ENCODE peak calls at places on chromosome 20, in four cellular contexts. A, D, W and G are unnamed samples.

GRCh38 chr20:4060054-4060795 is 44.9 kb upstream of the RNF24 start:
- DNase-seq in W (no peak), A (no peak), D (peak), G (no peak)

GRCh38 chr20:34516874-34517542 is 786 bp downstream of the DYNLRB1 start:
- DNase-seq in D (no peak), W (no peak), A (no peak), G (no peak)

GRCh38 chr20:6583134-6583738 is 184.2 kb upstream of the BMP2 start:
- DNase-seq in D (peak), A (peak), W (no peak), G (no peak)

GRCh38 chr20:17995967-17996819 is 27.4 kb downstream of the MGME1 start:
- DNase-seq in A (peak), D (no peak), W (peak), G (no peak)

GRCh38 chr20:25042531-25043498 is 15.1 kb downstream of the ACSS1 start:
- DNase-seq in D (peak), A (no peak), W (no peak), G (no peak)

GRCh38 chr20:62363920-62364851 is 2.9 kb downstream of the LAMA5 start:
- DNase-seq in W (peak), A (no peak), D (peak), G (no peak)

GRCh38 chr20:44429017-44429339 is 46.7 kb upstream of the TTPAL start:
- DNase-seq in W (no peak), D (no peak), A (no peak), G (no peak)

GRCh38 chr20:54197621-54198604 is 10.0 kb upstream of the PFDN4 start:
- DNase-seq in D (no peak), W (no peak), A (peak), G (no peak)

GRCh38 chr20:7617797-7618196 is 322.5 kb downstream of the HAO1 start:
- DNase-seq in A (no peak), D (no peak), W (no peak), G (no peak)

GRCh38 chr20:23230766-23231385 is 119.7 kb upstream of the NXT1 start:
- DNase-seq in A (no peak), W (no peak), D (no peak), G (no peak)

GRCh38 chr20:64180673-64181072 is 16.4 kb downstream of the MYT1 start:
- DNase-seq in W (no peak), A (no peak), D (no peak), G (no peak)

GRCh38 chr20:34293589-34293988 is 9.6 kb downstream of the AHCY start:
- DNase-seq in W (no peak), D (no peak), A (no peak), G (no peak)

GRCh38 chr20:50873518-50873959 is 57.7 kb downstream of the ADNP start:
- DNase-seq in A (no peak), W (no peak), D (no peak), G (no peak)

GRCh38 chr20:63290677-63291472 is 2.1 kb upstream of the COL20A1 start:
- DNase-seq in D (peak), A (peak), W (no peak), G (peak)

GRCh38 chr20:58675146-58675584 is 17.4 kb upstream of the NPEPL1 start:
- DNase-seq in D (no peak), W (no peak), A (no peak), G (no peak)

GRCh38 chr20:25360631-25361286 is 29.9 kb downstream of the ABHD12 start:
- DNase-seq in D (no peak), A (peak), W (no peak), G (no peak)

GRCh38 chr20:32619586-32619985 is 34.5 kb upstream of the NOL4L start:
- DNase-seq in D (no peak), W (no peak), A (no peak), G (no peak)

GRCh38 chr20:36470482-36471062 is 70.7 kb upstream of the MYL9 start:
- DNase-seq in W (no peak), A (no peak), D (no peak), G (no peak)

GRCh38 chr20:5400164-5400762 is 83.5 kb upstream of the PROKR2 start:
- DNase-seq in W (no peak), A (peak), D (no peak), G (no peak)

GRCh38 chr20:51185277-51185676 is 162.4 kb upstream of the KCNG1 start:
- DNase-seq in D (no peak), W (no peak), A (no peak), G (no peak)

GRCh38 chr20:32980990-32981389 is 23.2 kb downstream of the SUN5 start:
- DNase-seq in A (no peak), W (no peak), D (no peak), G (no peak)

GRCh38 chr20:50191065-50191565 is 485 bp downstream of the CEBPB start:
- DNase-seq in D (peak), A (no peak), W (no peak), G (no peak)

GRCh38 chr20:12977634-12978394 is 31.0 kb upstream of the SPTLC3 start:
- DNase-seq in A (no peak), D (no peak), W (no peak), G (no peak)

GRCh38 chr20:63553933-63554290 is at the start of gene FNDC11:
- DNase-seq in D (no peak), W (no peak), A (no peak), G (no peak)

DNA sequence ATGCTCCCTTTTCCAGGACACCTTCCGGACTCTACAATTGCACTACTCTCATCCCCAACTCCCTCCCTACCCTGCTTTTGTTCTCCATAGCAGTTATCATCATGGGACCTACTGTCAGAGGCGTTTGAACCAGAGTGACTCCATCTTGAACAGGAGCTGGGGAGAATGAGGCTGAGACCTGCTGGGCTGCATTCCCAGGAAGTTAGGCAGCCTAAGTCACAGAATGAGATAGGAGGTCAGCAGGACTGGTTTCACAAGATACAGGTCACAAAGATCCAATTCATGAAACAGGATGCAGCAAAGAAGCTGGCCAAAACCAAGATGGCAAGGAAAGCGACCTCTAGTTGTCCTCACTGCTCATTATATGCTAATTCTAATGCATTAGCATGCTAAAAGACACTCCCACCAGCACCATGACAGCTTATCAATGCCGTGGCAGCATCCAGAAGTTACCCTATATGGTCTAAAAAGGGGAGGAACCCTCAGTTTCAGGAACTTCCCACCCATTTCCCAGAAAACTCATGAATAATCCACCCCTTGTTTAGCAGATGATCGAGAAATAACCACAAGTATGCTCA is 15.7 kb downstream of the SLC13A3 start:
- DNase-seq in A (no peak), D (no peak), W (no peak), G (no peak)
- TF ChIP-seq CTCF in A (no peak), D (no peak), W (no peak), G (no peak)

GRCh38 chr20:8951136-8951535 is 117.8 kb upstream of the PLCB4 start:
- DNase-seq in D (no peak), A (no peak), W (no peak), G (no peak)
- TF ChIP-seq CTCF in D (no peak), A (no peak), W (no peak), G (no peak)

GRCh38 chr20:59770270-59770669 is 163.2 kb downstream of the SYCP2 start:
- DNase-seq in A (no peak), D (no peak), W (no peak), G (no peak)
- TF ChIP-seq CTCF in A (no peak), D (no peak), W (no peak), G (no peak)

DNA sequence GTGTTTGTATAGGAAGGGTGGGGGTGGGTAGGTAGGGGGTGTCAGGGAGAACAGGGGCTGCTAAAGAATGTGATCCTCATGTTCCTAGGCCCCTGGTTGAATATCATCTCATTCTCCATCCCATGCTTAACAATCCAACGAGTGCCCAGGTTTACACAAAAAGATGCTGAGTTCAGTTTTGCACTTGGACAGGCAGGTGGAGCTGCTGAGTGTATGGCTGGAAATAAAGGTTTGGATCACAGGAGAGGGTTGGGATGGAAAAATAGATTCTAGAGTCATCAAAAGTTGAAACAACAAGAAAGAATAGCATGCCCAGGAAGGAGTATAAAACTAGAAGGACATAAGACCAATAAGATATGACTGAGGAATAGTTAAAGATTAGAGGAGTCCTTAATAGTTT is 14.2 kb downstream of the CHD6 start:
- DNase-seq in A (no peak), D (no peak), W (no peak), G (no peak)
- TF ChIP-seq CTCF in A (no peak), D (no peak), W (no peak), G (no peak)

DNA sequence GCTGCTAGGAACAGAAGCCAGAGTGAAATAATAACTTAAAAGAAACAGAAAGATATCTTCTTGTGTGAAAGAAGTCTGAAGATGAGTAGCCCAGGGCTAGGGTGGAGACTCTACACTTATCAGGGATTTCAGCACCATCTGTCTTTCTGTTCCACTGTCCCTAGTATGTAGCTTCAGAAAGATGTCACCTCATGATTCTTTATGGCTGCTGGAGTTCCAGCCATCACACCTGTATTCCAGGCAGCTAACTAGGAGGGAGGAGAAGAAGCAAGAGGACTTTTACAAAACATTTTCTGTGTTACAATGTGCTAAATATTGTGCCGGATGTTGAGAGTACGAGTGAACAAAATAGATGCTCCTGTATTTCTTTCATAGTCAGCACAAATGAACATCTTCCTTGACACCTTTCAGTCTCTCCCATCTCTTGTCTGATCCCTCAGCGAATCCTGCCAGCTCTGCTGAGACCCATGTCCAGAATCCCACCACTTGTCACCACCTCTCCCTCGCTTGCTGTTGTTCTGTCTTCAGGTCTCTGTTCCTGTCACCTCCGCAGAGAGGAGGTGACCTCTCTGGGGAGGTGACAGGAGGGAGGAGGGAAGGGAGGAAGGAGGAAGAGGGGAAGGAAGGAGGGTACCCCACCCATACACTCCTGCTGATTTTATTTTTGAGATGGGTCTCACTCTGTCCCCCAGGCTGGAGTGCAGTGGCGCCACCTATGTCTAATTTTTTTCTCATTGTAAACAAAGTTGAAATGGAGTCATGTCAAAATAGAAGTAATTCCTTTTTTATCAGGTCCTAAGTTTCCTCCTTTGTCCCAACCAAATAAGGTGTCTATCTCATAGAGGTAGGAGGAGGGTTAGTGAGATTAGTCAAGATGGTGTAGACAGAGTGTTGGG is 188.9 kb downstream of the TFAP2C start:
- DNase-seq in D (no peak), A (no peak), W (no peak), G (no peak)
- TF ChIP-seq CTCF in D (no peak), A (no peak), W (no peak), G (no peak)